ENCODE peak calls at places on chromosomes 3 and 15, in ten cellular contexts. S, Q, C, H, B, P, J, O, T and L are unnamed samples.

GRCh38 chr15:98391131-98391530 is 257.2 kb upstream of the IGF1R start:
- DNase-seq in S (no peak), Q (no peak), C (no peak), H (no peak), B (no peak), P (no peak), J (no peak), O (no peak), T (no peak), L (no peak)

GRCh38 chr15:82862886-82863285 is 53.5 kb downstream of the WHAMM start:
- DNase-seq in S (no peak), Q (no peak), C (no peak), H (no peak), B (no peak), P (no peak), J (no peak), O (no peak), T (no peak), L (no peak)

GRCh38 chr3:139533781-139534443 is 5.6 kb downstream of the RBP1 start:
- DNase-seq in S (peak), Q (no peak), C (no peak), H (no peak), B (no peak), P (peak), J (no peak), O (no peak), T (peak), L (no peak)

GRCh38 chr3:151016421-151016820 is 43.9 kb upstream of the CLRN1 start:
- DNase-seq in S (no peak), Q (no peak), C (no peak), H (no peak), B (no peak), P (peak), J (no peak), O (no peak), T (no peak), L (no peak)

GRCh38 chr3:188126271-188126670 is 27.7 kb upstream of the LPP start:
- DNase-seq in S (no peak), Q (no peak), C (no peak), H (no peak), B (no peak), P (no peak), J (no peak), O (no peak), T (no peak), L (no peak)

GRCh38 chr3:128488995-128489859 is 3.8 kb downstream of the GATA2 start:
- DNase-seq in S (peak), Q (peak), C (no peak), H (no peak), B (no peak), P (peak), J (no peak), O (peak), T (no peak), L (no peak)

GRCh38 chr15:39232512-39232911 is 348.4 kb upstream of the THBS1 start:
- DNase-seq in S (no peak), Q (no peak), C (no peak), H (no peak), B (no peak), P (peak), J (no peak), O (no peak), T (peak), L (no peak)

GRCh38 chr15:75024102-75024636 is 779 bp downstream of the PPCDC start:
- DNase-seq in S (peak), Q (peak), C (no peak), H (peak), B (no peak), P (peak), J (no peak), O (no peak), T (peak), L (no peak)

GRCh38 chr15:98803228-98804056 is 155.1 kb downstream of the IGF1R start:
- DNase-seq in S (no peak), Q (no peak), C (no peak), H (no peak), B (no peak), P (peak), J (no peak), O (no peak), T (peak), L (no peak)

GRCh38 chr3:43317461-43318316 is 31.3 kb downstream of the SNRK start:
- DNase-seq in S (no peak), Q (no peak), C (no peak), H (no peak), B (no peak), P (peak), J (no peak), O (no peak), T (no peak), L (no peak)

GRCh38 chr3:147654827-147655226 is 245.7 kb downstream of the ZIC1 start:
- DNase-seq in S (no peak), Q (no peak), C (no peak), H (no peak), B (no peak), P (peak), J (no peak), O (no peak), T (no peak), L (no peak)

GRCh38 chr15:96331942-96332853 is 1.7 kb downstream of the NR2F2 start:
- DNase-seq in S (no peak), Q (peak), C (no peak), H (no peak), B (no peak), P (peak), J (no peak), O (no peak), T (peak), L (no peak)

GRCh38 chr3:188349276-188349962 is 195.5 kb downstream of the LPP start:
- DNase-seq in S (no peak), Q (no peak), C (no peak), H (no peak), B (no peak), P (peak), J (no peak), O (no peak), T (peak), L (no peak)

GRCh38 chr3:96760956-96761355 is 53.4 kb upstream of the EPHA6 start:
- DNase-seq in S (no peak), Q (no peak), C (no peak), H (no peak), B (no peak), P (no peak), J (no peak), O (no peak), T (no peak), L (no peak)

GRCh38 chr3:52372822-52373504 is 56.8 kb downstream of the DNAH1 start:
- DNase-seq in S (peak), Q (no peak), C (no peak), H (no peak), B (no peak), P (no peak), J (no peak), O (peak), T (no peak), L (no peak)

GRCh38 chr3:66638717-66639116 is 137.9 kb upstream of the LRIG1 start:
- DNase-seq in S (peak), Q (no peak), C (no peak), H (no peak), B (no peak), P (no peak), J (no peak), O (no peak), T (peak), L (no peak)

GRCh38 chr3:5198986-5199731 is 11.7 kb downstream of the EDEM1 start:
- DNase-seq in S (no peak), Q (no peak), C (no peak), H (peak), B (no peak), P (no peak), J (no peak), O (no peak), T (no peak), L (no peak)

GRCh38 chr3:29644261-29644660 is 363.4 kb downstream of the RBMS3 start:
- DNase-seq in S (no peak), Q (no peak), C (no peak), H (no peak), B (no peak), P (no peak), J (no peak), O (no peak), T (no peak), L (no peak)